ENCODE peak calls at places on chromosome 16, in four cellular contexts. B, O, J and K are unnamed samples.
A peak's percentile ranks its signal among the peaks of the same experiment; 100 is the strongest.

GRCh38 chr16:57518520-57518919 is 17.9 kb downstream of the CCDC102A start:
- DNase-seq in B (no peak), O (no peak), J (no peak), K (no peak)

GRCh38 chr16:56625140-56625942 is at the start of gene MT1E:
- DNase-seq in B (peak; percentile 90), O (peak; percentile 42), J (no peak), K (peak; percentile 79)

GRCh38 chr16:17414421-17414820 is 56.3 kb downstream of the XYLT1 start:
- DNase-seq in B (no peak), O (no peak), J (no peak), K (no peak)

GRCh38 chr16:9316615-9317014 is 225.2 kb downstream of the HAPSTR1 start:
- DNase-seq in B (peak; percentile 71), O (no peak), J (no peak), K (no peak)

GRCh38 chr16:23836404-23837291 is 865 bp downstream of the PRKCB start:
- DNase-seq in B (no peak), O (no peak), J (no peak), K (no peak)

GRCh38 chr16:72013389-72013788 is 4.8 kb downstream of the DHODH start:
- DNase-seq in B (no peak), O (no peak), J (no peak), K (peak; percentile 78)

GRCh38 chr16:47920709-47921108 is 235.1 kb downstream of the ABCC12 start:
- DNase-seq in B (no peak), O (no peak), J (no peak), K (no peak)

GRCh38 chr16:47565454-47565853 is 104.3 kb downstream of the PHKB start:
- DNase-seq in B (peak; percentile 74), O (peak; percentile 48), J (no peak), K (no peak)

GRCh38 chr16:56365552-56365951 is 59.8 kb downstream of the AMFR start:
- DNase-seq in B (no peak), O (no peak), J (no peak), K (no peak)

GRCh38 chr16:57863434-57864160 is 61.3 kb upstream of the KIFC3 start:
- DNase-seq in B (peak; percentile 85), O (peak; percentile 68), J (no peak), K (no peak)

GRCh38 chr16:76639685-76640289 is 362.6 kb downstream of the CNTNAP4 start:
- DNase-seq in B (peak; percentile 29), O (no peak), J (no peak), K (no peak)

GRCh38 chr16:10150906-10151305 is 31.3 kb downstream of the GRIN2A start:
- DNase-seq in B (no peak), O (no peak), J (no peak), K (no peak)

GRCh38 chr16:75252049-75252864 is 833 bp upstream of the BCAR1 start:
- DNase-seq in B (no peak), O (no peak), J (no peak), K (no peak)

GRCh38 chr16:3726021-3726687 is 8.8 kb upstream of the TRAP1 start:
- DNase-seq in B (no peak), O (no peak), J (no peak), K (no peak)

GRCh38 chr16:12439443-12440232 is 364.0 kb downstream of the CPPED1 start:
- DNase-seq in B (no peak), O (no peak), J (no peak), K (no peak)

GRCh38 chr16:56320081-56320480 is 105.3 kb downstream of the AMFR start:
- DNase-seq in B (no peak), O (no peak), J (no peak), K (no peak)

GRCh38 chr16:85485379-85485778 is 127.7 kb upstream of the GSE1 start:
- DNase-seq in B (peak; percentile 38), O (no peak), J (no peak), K (no peak)
- TF ChIP-seq CTCF in B (no peak), O (no peak), J (no peak), K (no peak)

GRCh38 chr16:2388139-2388874 is 40.9 kb upstream of the CCNF start:
- DNase-seq in B (peak; percentile 29), O (no peak), J (no peak), K (no peak)

GRCh38 chr16:2385441-2385840 is 43.8 kb upstream of the CCNF start:
- DNase-seq in B (no peak), O (no peak), J (no peak), K (no peak)

GRCh38 chr16:2388875-2389433 is 40.3 kb upstream of the CCNF start:
- DNase-seq in B (peak; percentile 95), O (no peak), J (no peak), K (no peak)

DNA sequence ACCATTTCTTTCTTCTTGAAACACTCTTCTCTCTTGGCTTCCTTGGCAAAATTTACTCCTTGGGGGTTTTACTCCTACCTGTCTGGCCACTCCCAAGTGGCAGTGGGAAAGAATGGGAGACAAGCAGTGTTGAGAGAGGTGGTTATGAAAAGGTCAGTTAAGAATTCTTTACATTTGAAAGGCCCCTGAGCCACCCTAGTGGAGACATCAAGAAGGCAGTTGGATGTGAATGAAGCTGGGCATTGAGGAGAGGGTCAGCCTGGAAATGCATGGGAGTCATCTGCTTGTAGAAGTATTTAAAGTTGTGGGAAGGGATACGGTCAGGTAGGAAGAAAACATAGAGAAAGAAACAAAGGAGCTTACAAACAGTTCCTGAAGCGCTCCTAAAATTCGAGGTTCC is 42.3 kb upstream of the CCNF start:
- DNase-seq in B (no peak), O (no peak), J (no peak), K (no peak)
- TF ChIP-seq CTCF in B (no peak), O (no peak), J (no peak), K (no peak)

GRCh38 chr16:53882310-53882709 is 178.4 kb downstream of the FTO start:
- DNase-seq in B (no peak), O (no peak), J (no peak), K (no peak)
- TF ChIP-seq CTCF in B (no peak), O (no peak), J (no peak), K (no peak)

DNA sequence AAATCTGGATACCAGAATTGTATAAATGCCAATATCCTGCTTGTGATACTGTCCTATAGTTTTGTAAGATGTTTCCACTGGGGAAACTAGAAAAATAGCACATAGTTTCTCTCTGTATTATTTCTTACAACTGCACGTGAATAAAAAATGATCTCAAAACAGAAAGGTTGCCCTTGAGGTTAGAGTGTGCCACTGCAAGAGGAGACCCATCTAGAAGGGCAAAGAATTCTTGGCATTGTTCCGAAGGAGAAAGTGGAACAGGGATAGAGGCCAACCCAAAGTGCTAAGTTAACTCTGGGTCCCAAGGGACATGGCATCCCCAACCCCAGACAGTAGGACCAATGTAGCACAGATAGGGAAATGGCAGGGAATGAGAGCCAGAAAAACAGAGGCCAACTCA is 477.5 kb upstream of the HSBP1 start:
- DNase-seq in B (no peak), O (no peak), J (no peak), K (no peak)
- TF ChIP-seq CTCF in B (no peak), O (no peak), J (no peak), K (no peak)

GRCh38 chr16:87496101-87496801 is 3.4 kb upstream of the ZCCHC14 start:
- DNase-seq in B (no peak), O (no peak), J (no peak), K (no peak)
- TF ChIP-seq CTCF in B (no peak), O (no peak), J (no peak), K (no peak)

GRCh38 chr16:50263940-50264929 is 2.1 kb upstream of the ADCY7 start:
- DNase-seq in B (no peak), O (no peak), J (no peak), K (no peak)

GRCh38 chr16:50265716-50266336 is 525 bp upstream of the ADCY7 start:
- DNase-seq in B (no peak), O (no peak), J (no peak), K (no peak)

GRCh38 chr16:50266337-50267091 is at the start of gene ADCY7:
- DNase-seq in B (peak; percentile 63), O (no peak), J (peak; percentile 28), K (no peak)

GRCh38 chr16:50267151-50267631 is 840 bp downstream of the ADCY7 start:
- DNase-seq in B (no peak), O (no peak), J (no peak), K (no peak)

DNA sequence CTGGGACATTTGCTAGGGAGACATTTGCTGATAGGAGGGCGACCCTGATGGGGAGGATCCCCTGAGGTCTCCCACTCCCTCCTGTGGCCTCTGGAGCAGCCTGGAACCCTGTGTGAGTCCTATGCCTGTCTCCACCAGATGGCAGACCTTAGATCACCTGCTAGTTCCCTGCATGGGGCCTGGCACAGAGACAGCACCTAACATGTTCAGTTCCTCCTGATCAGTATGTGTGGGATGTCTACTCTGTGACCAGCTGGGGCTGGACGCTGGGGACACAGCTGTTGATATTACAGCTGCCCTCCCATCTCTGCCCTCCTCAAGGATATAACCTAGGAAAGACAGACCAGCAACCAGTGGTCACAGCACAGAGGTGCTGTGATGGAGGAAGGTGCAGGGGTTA is 1.1 kb upstream of the ADCY7 start:
- DNase-seq in B (no peak), O (no peak), J (no peak), K (peak; percentile 19)
- TF ChIP-seq CTCF in B (no peak), O (no peak), J (peak; percentile 38), K (no peak)